ENCODE peak calls at places on chromosomes 4 and X, in nine cellular contexts. J, R, Y, G, F, M, Q, L and W are unnamed samples.
A peak's percentile ranks its signal among the peaks of the same experiment; 100 is the strongest.

GRCh38 chr4:106892786-106893185 is 143.3 kb downstream of the DKK2 start:
- DNase-seq in J (no peak), R (no peak), Y (no peak), G (no peak), F (no peak), M (no peak), Q (no peak), L (no peak), W (no peak)

GRCh38 chr4:169200361-169201030 is 70.3 kb downstream of the SH3RF1 start:
- DNase-seq in J (no peak), R (no peak), Y (no peak), G (no peak), F (no peak), M (no peak), Q (no peak), L (no peak), W (no peak)

GRCh38 chr4:4269856-4270255 is 20.1 kb downstream of the LYAR start:
- DNase-seq in J (peak; percentile 55), R (no peak), Y (no peak), G (no peak), F (no peak), M (peak; percentile 28), Q (no peak), L (no peak), W (no peak)

GRCh38 chr4:10611673-10612072 is 72.9 kb downstream of the CLNK start:
- DNase-seq in J (peak; percentile 73), R (peak; percentile 92), Y (no peak), G (no peak), F (peak; percentile 65), M (no peak), Q (no peak), L (no peak), W (no peak)

GRCh38 chr4:42603865-42604264 is 53.0 kb downstream of the ATP8A1 start:
- DNase-seq in J (no peak), R (no peak), Y (no peak), G (no peak), F (no peak), M (no peak), Q (no peak), L (no peak), W (no peak)

GRCh38 chrX:132364313-132364712 is 124.5 kb downstream of the MBNL3 start:
- DNase-seq in J (peak; percentile 4), R (no peak), Y (no peak), G (no peak), F (no peak), M (no peak), Q (no peak), L (no peak), W (no peak)

GRCh38 chr4:1459081-1459480 is 52.8 kb upstream of the NKX1-1 start:
- DNase-seq in J (no peak), R (no peak), Y (no peak), G (no peak), F (no peak), M (no peak), Q (no peak), L (no peak), W (no peak)

GRCh38 chrX:123846598-123847038 is 13.2 kb upstream of the XIAP start:
- DNase-seq in J (peak; percentile 44), R (peak; percentile 41), Y (no peak), G (no peak), F (no peak), M (no peak), Q (no peak), L (no peak), W (no peak)

GRCh38 chr4:105022811-105023667 is 123.6 kb upstream of the TET2 start:
- DNase-seq in J (peak; percentile 84), R (peak; percentile 3), Y (no peak), G (no peak), F (peak; percentile 4), M (no peak), Q (no peak), L (no peak), W (no peak)

GRCh38 chr4:47406408-47406807 is 57.1 kb downstream of the COMMD8 start:
- DNase-seq in J (no peak), R (no peak), Y (no peak), G (no peak), F (no peak), M (no peak), Q (no peak), L (no peak), W (no peak)

GRCh38 chrX:69285881-69286545 is 120.8 kb upstream of the PJA1 start:
- DNase-seq in J (peak; percentile 9), R (no peak), Y (peak; percentile 91), G (peak; percentile 39), F (peak; percentile 0), M (peak; percentile 6), Q (peak; percentile 30), L (peak; percentile 67), W (peak; percentile 63)

GRCh38 chrX:153993079-153993478 is 20.5 kb downstream of the TMEM187 start:
- DNase-seq in J (no peak), R (no peak), Y (no peak), G (no peak), F (no peak), M (no peak), Q (no peak), L (no peak), W (no peak)

GRCh38 chr4:82981116-82981515 is 29.5 kb downstream of the LIN54 start:
- DNase-seq in J (no peak), R (no peak), Y (no peak), G (no peak), F (no peak), M (no peak), Q (no peak), L (no peak), W (no peak)

GRCh38 chrX:117138070-117138469 is 675.3 kb upstream of the CT83 start:
- DNase-seq in J (no peak), R (no peak), Y (no peak), G (no peak), F (no peak), M (no peak), Q (no peak), L (no peak), W (no peak)

GRCh38 chr4:158302076-158302866 is 92.0 kb downstream of the TMEM144 start:
- DNase-seq in J (peak; percentile 76), R (peak; percentile 80), Y (no peak), G (no peak), F (no peak), M (no peak), Q (no peak), L (no peak), W (no peak)

GRCh38 chrX:11148401-11148800 is 37.3 kb downstream of the HCCS start:
- DNase-seq in J (no peak), R (no peak), Y (no peak), G (no peak), F (no peak), M (no peak), Q (no peak), L (no peak), W (no peak)

GRCh38 chrX:17414057-17414658 is 39.2 kb downstream of the NHS start:
- DNase-seq in J (peak; percentile 90), R (no peak), Y (no peak), G (no peak), F (no peak), M (no peak), Q (no peak), L (no peak), W (no peak)

GRCh38 chrX:17412692-17413091 is 37.7 kb downstream of the NHS start:
- DNase-seq in J (peak; percentile 86), R (peak; percentile 87), Y (no peak), G (no peak), F (peak; percentile 69), M (no peak), Q (no peak), L (no peak), W (no peak)

GRCh38 chrX:17414839-17415238 is 39.8 kb downstream of the NHS start:
- DNase-seq in J (no peak), R (no peak), Y (no peak), G (no peak), F (no peak), M (no peak), Q (no peak), L (peak; percentile 17), W (no peak)

GRCh38 chrX:17411189-17411588 is 36.2 kb downstream of the NHS start:
- DNase-seq in J (no peak), R (no peak), Y (no peak), G (no peak), F (no peak), M (no peak), Q (no peak), L (no peak), W (no peak)

DNA sequence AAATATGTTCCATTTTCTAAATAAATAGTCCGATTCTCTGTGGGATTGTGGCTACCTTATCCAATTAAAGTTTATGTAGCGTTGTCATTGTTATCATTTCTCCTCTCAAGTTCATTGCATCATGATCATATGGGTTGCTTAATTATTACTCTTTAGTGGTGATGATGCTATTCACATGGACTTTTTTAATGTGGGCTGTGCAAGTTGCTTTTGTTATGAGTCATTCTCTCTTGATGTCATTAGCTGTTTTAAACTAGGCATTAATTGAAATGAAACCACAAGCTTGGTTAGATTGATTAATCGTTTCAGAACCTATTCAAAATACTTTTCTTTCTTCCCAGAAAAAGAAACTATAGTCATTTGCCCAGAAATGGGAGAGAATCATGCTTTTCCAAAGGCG is 38.2 kb downstream of the NHS start:
- DNase-seq in J (peak; percentile 91), R (peak; percentile 88), Y (no peak), G (no peak), F (peak; percentile 32), M (no peak), Q (no peak), L (no peak), W (no peak)
- H3K4me1 ChIP-seq in J (peaks cover 46% of the 10 kb centered on the region), R (peaks cover 12% of the 10 kb centered on the region), Y (no peaks in the 10 kb centered on the region), G (no peaks in the 10 kb centered on the region), F (peaks cover 26% of the 10 kb centered on the region), M (no peaks in the 10 kb centered on the region), Q (no peaks in the 10 kb centered on the region), L (no peaks in the 10 kb centered on the region), W (peaks cover 32% of the 10 kb centered on the region)

GRCh38 chr4:161714928-161715327 is 448.9 kb downstream of the FSTL5 start:
- DNase-seq in J (no peak), R (peak; percentile 12), Y (no peak), G (no peak), F (no peak), M (no peak), Q (no peak), L (no peak), W (no peak)
- H3K4me3 ChIP-seq in J (no peak overlapping the region), R (no peak overlapping the region), Y (no peak overlapping the region), G (no peak overlapping the region), F (no peak overlapping the region), M (no peak overlapping the region), Q (no peak overlapping the region), L (no peak overlapping the region), W (no peak overlapping the region)

DNA sequence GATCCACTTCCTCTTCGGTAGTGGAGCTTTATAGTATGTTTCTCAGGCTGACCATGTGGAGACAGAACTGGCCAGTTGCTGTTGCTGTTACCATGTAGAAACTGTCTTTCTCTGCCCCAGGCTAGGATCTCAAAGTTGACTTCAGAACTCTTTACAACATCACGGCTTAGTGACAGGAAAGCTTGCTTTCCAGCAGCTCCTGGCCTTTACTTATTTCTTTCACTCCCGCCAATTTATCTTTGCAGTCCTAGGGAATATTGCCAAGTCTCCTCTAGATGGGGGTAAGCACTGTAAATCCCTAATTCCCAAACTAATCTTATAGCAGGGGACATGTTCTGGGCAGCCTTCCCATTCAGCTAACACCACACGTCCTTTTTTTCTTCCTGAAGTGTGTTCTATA is 631.6 kb downstream of the SPRY1 start:
- DNase-seq in J (no peak), R (peak; percentile 7), Y (no peak), G (no peak), F (no peak), M (no peak), Q (no peak), L (no peak), W (no peak)
- H3K4me1 ChIP-seq in J (no peaks in the 10 kb centered on the region), R (no peaks in the 10 kb centered on the region), Y (peaks cover 3% of the 10 kb centered on the region), G (no peaks in the 10 kb centered on the region), F (no peaks in the 10 kb centered on the region), M (no peaks in the 10 kb centered on the region), Q (no peaks in the 10 kb centered on the region), L (peaks cover 33% of the 10 kb centered on the region), W (no peaks in the 10 kb centered on the region)

GRCh38 chrX:86039625-86040568 is 7.5 kb downstream of the CHM start:
- DNase-seq in J (no peak), R (no peak), Y (no peak), G (no peak), F (no peak), M (no peak), Q (no peak), L (no peak), W (no peak)
- H3K4me3 ChIP-seq in J (no peak overlapping the region), R (no peak overlapping the region), Y (no peak overlapping the region), G (no peak overlapping the region), F (no peak overlapping the region), M (no peak overlapping the region), Q (no peak overlapping the region), L (no peak overlapping the region), W (no peak overlapping the region)